ENCODE peak calls at places on chromosomes 7 and 10, in four cellular contexts. F is neural progenitor cell, U is H9, H is lung. E is an unnamed sample.

GRCh38 chr7:98021588-98022351 is 31.8 kb upstream of the OCM2 start:
- DNase-seq in F (peak), U (peak), H (peak), E (no peak)

GRCh38 chr10:111551001-111551400 is 474.2 kb downstream of the ADRA2A start:
- DNase-seq in F (no peak), U (no peak), H (no peak), E (no peak)

GRCh38 chr10:30750971-30751677 is 121.6 kb upstream of the LYZL2 start:
- DNase-seq in F (no peak), U (no peak), H (no peak), E (no peak)

GRCh38 chr10:98323221-98324164 is 55.5 kb upstream of the LOXL4 start:
- DNase-seq in F (no peak), U (no peak), H (peak), E (no peak)

GRCh38 chr10:88831709-88832108 is 19.9 kb downstream of the ANKRD22 start:
- DNase-seq in F (no peak), U (no peak), H (no peak), E (no peak)

GRCh38 chr7:142311876-142312275 is 54.0 kb upstream of the PRSS58 start:
- DNase-seq in F (no peak), U (no peak), H (no peak), E (no peak)

GRCh38 chr10:121188005-121188404 is 336.8 kb downstream of the WDR11 start:
- DNase-seq in F (peak), U (no peak), H (no peak), E (no peak)

GRCh38 chr10:27531336-27531847 is 27.3 kb downstream of the RAB18 start:
- DNase-seq in F (no peak), U (no peak), H (no peak), E (no peak)

GRCh38 chr7:128899392-128899791 is 11.1 kb downstream of the KCP start:
- DNase-seq in F (no peak), U (no peak), H (no peak), E (no peak)

GRCh38 chr10:131027256-131027655 is 284.3 kb downstream of the TCERG1L start:
- DNase-seq in F (no peak), U (no peak), H (no peak), E (peak)

GRCh38 chr10:121662945-121663917 is 65.0 kb upstream of the FGFR2 start:
- DNase-seq in F (peak), U (peak), H (no peak), E (no peak)

GRCh38 chr7:105902325-105902911 is 26.0 kb upstream of the ATXN7L1 start:
- DNase-seq in F (no peak), U (no peak), H (no peak), E (no peak)

GRCh38 chr10:43931308-43931930 is 282.7 kb upstream of the ZNF32 start:
- DNase-seq in F (no peak), U (peak), H (no peak), E (no peak)

GRCh38 chr10:13922591-13922990 is 335.8 kb downstream of the PRPF18 start:
- DNase-seq in F (no peak), U (no peak), H (no peak), E (no peak)

GRCh38 chr7:133827707-133828580 is 299.2 kb upstream of the LRGUK start:
- DNase-seq in F (no peak), U (no peak), H (no peak), E (no peak)

GRCh38 chr7:78149787-78150186 is 351.2 kb downstream of the PHTF2 start:
- DNase-seq in F (no peak), U (no peak), H (no peak), E (no peak)

GRCh38 chr10:7887417-7887816 is 69.1 kb downstream of the TAF3 start:
- DNase-seq in F (no peak), U (no peak), H (no peak), E (no peak)

GRCh38 chr7:152292897-152293296 is 142.9 kb downstream of the KMT2C start:
- DNase-seq in F (no peak), U (no peak), H (no peak), E (no peak)

DNA sequence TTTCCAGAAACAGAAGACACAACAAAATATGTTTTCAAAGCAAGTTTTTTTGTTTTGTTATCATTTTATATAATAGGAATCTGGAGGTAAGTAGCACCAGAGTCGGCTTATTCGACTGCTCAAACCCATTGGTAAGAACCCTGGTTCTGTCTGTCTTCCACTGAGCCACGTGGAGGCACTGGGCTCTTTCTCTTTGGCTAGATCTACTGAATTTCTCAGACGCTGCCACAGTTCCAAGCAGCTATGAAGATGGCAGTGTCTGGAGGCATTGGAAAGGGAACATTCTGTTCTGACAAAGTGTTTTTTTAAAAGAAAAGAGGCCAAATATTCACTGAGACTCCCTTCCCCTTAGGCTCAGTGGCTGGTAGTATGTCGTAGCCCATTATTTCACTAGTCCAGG is 338.8 kb downstream of the NRG3 start:
- DNase-seq in F (no peak), U (no peak), H (no peak), E (no peak)
- TF ChIP-seq CTCF in F (no peak), U (no peak), H (no peak), E (no peak)

GRCh38 chr10:95168694-95169093 is 25.3 kb upstream of the ACSM6 start:
- DNase-seq in F (no peak), U (peak), H (no peak), E (no peak)
- TF ChIP-seq CTCF in F (no peak), U (no peak), H (no peak), E (no peak)

GRCh38 chr7:74334026-74334425 is 44.8 kb downstream of the CLIP2 start:
- DNase-seq in F (no peak), U (no peak), H (no peak), E (no peak)

GRCh38 chr7:74329225-74329624 is 40.0 kb downstream of the CLIP2 start:
- DNase-seq in F (no peak), U (no peak), H (no peak), E (no peak)

GRCh38 chr7:74338366-74339108 is 49.3 kb downstream of the CLIP2 start:
- DNase-seq in F (no peak), U (no peak), H (no peak), E (no peak)

GRCh38 chr7:74337926-74338325 is 48.7 kb downstream of the CLIP2 start:
- DNase-seq in F (no peak), U (no peak), H (no peak), E (no peak)

DNA sequence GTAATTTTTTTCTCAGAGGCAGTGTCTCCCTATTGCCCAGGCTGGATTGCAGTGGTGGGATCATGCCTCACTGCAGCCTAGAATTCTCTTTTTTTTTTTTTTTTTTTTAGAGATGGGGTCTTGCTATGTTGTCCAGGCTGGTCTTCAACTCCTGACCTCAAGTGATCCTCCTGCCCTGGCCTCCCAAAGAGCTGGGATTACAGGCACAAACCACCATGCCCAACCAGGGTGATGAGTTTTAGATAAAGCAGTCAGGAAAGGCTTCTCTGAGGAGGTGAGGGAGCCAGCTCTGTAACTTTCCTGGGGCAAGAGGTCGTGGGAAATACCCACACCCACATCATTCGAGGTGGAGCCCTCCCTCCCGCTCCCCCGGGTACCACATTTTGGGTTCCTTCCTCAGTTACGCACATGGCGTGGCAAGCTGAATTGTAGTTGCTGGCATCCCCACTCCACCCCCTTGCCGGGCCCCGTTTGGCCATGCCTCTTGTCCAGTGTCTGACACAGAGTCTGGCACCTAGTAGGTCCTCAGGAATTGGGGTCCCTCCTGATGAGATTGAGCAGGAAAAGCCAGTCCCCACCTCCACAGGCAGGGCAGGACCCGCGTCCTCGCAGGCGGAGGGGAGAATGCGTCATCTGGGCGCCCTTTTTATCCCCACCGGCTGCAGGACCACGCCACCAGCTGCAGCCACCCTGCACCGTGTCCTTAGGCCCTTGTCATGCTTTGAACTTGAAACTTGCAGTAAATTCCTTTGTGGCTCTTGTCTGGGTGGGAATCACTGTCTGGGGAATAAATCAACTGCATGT is 43.4 kb downstream of the CLIP2 start:
- DNase-seq in F (no peak), U (no peak), H (no peak), E (no peak)
- TF ChIP-seq CTCF in F (no peak), U (no peak), H (no peak), E (no peak)

GRCh38 chr7:149669121-149669818 is 104.1 kb downstream of the ZNF467 start:
- DNase-seq in F (no peak), U (no peak), H (no peak), E (no peak)
- TF ChIP-seq CTCF in F (peak), U (peak), H (no peak), E (peak)

E was measured in chondrocyte.